ENCODE peak calls at places on chromosome 13, in seven cellular contexts. U is stomach, O is progenitor cell of endocrine pancreas, G is choroid plexus epithelial cell, N is cardiac muscle cell, Q is tibial artery, L is body of pancreas. F is an unnamed sample.

GRCh38 chr13:37598572-37598971 is at the start of gene POSTN:
- DNase-seq in U (no peak), O (no peak), G (peak), N (peak), Q (no peak), L (no peak), F (no peak)

GRCh38 chr13:111267784-111268183 is 52.7 kb upstream of the TEX29 start:
- DNase-seq in U (no peak), O (no peak), G (peak), N (no peak), Q (no peak), L (no peak), F (no peak)

GRCh38 chr13:32428581-32429072 is 697 bp upstream of the N4BP2L1 start:
- DNase-seq in U (no peak), O (no peak), G (no peak), N (no peak), Q (no peak), L (no peak), F (no peak)

GRCh38 chr13:33403807-33404362 is 118.3 kb upstream of the STARD13 start:
- DNase-seq in U (no peak), O (no peak), G (no peak), N (no peak), Q (no peak), L (no peak), F (no peak)

GRCh38 chr13:24763596-24764275 is at the start of gene RNF17:
- DNase-seq in U (no peak), O (no peak), G (no peak), N (no peak), Q (no peak), L (no peak), F (no peak)

GRCh38 chr13:37870895-37871550 is 1.5 kb upstream of the TRPC4 start:
- DNase-seq in U (no peak), O (no peak), G (peak), N (no peak), Q (no peak), L (no peak), F (no peak)

GRCh38 chr13:19967619-19968018 is 9.1 kb downstream of the ZMYM2 start:
- DNase-seq in U (no peak), O (no peak), G (peak), N (no peak), Q (no peak), L (no peak), F (no peak)

GRCh38 chr13:102333320-102334181 is 68.3 kb downstream of the FGF14 start:
- DNase-seq in U (no peak), O (no peak), G (no peak), N (no peak), Q (no peak), L (no peak), F (no peak)

GRCh38 chr13:19890030-19890429 is 26.6 kb upstream of the ZMYM5 start:
- DNase-seq in U (no peak), O (no peak), G (no peak), N (peak), Q (no peak), L (no peak), F (no peak)

GRCh38 chr13:23778879-23779278 is 110.3 kb downstream of the MIPEP start:
- DNase-seq in U (no peak), O (no peak), G (peak), N (no peak), Q (no peak), L (no peak), F (no peak)

GRCh38 chr13:96817336-96817941 is 176.8 kb downstream of the OXGR1 start:
- DNase-seq in U (no peak), O (no peak), G (peak), N (peak), Q (no peak), L (no peak), F (peak)

GRCh38 chr13:34816118-34816517 is 126.0 kb upstream of the NBEA start:
- DNase-seq in U (no peak), O (no peak), G (no peak), N (no peak), Q (no peak), L (no peak), F (no peak)

GRCh38 chr13:35930665-35931631 is 200.2 kb downstream of the DCLK1 start:
- DNase-seq in U (no peak), O (no peak), G (no peak), N (no peak), Q (no peak), L (no peak), F (no peak)

GRCh38 chr13:113886561-113887112 is 22.8 kb upstream of the GAS6 start:
- DNase-seq in U (no peak), O (no peak), G (no peak), N (no peak), Q (no peak), L (no peak), F (no peak)

GRCh38 chr13:25170554-25171107 is 1.5 kb downstream of the AMER2 start:
- DNase-seq in U (no peak), O (peak), G (peak), N (peak), Q (no peak), L (no peak), F (peak)

GRCh38 chr13:50189450-50189849 is 174.2 kb downstream of the KCNRG start:
- DNase-seq in U (no peak), O (no peak), G (no peak), N (no peak), Q (no peak), L (no peak), F (no peak)

GRCh38 chr13:71524245-71525002 is 342.6 kb downstream of the DACH1 start:
- DNase-seq in U (no peak), O (no peak), G (no peak), N (no peak), Q (no peak), L (no peak), F (no peak)

GRCh38 chr13:73715114-73715909 is 418.9 kb downstream of the KLF12 start:
- DNase-seq in U (no peak), O (no peak), G (no peak), N (no peak), Q (no peak), L (no peak), F (no peak)

GRCh38 chr13:90070362-90070761 is 1277.1 kb upstream of the MIR17HG start:
- DNase-seq in U (no peak), O (no peak), G (peak), N (no peak), Q (no peak), L (no peak), F (no peak)

GRCh38 chr13:74316531-74316930 is 182.3 kb upstream of the KLF12 start:
- DNase-seq in U (no peak), O (no peak), G (no peak), N (no peak), Q (no peak), L (no peak), F (no peak)

GRCh38 chr13:113672002-113672651 is 5.1 kb downstream of the GRK1 start:
- DNase-seq in U (no peak), O (no peak), G (peak), N (no peak), Q (peak), L (peak), F (no peak)

GRCh38 chr13:98893361-98893760 is 84.5 kb downstream of the DOCK9 start:
- DNase-seq in U (no peak), O (no peak), G (no peak), N (no peak), Q (no peak), L (no peak), F (no peak)

GRCh38 chr13:98896083-98896867 is 81.6 kb downstream of the DOCK9 start:
- DNase-seq in U (no peak), O (no peak), G (no peak), N (no peak), Q (no peak), L (no peak), F (no peak)

GRCh38 chr13:98900442-98900841 is 77.4 kb downstream of the DOCK9 start:
- DNase-seq in U (no peak), O (no peak), G (no peak), N (no peak), Q (no peak), L (no peak), F (no peak)

GRCh38 chr13:98896868-98897144 is 81.1 kb downstream of the DOCK9 start:
- DNase-seq in U (no peak), O (no peak), G (peak), N (no peak), Q (no peak), L (no peak), F (no peak)

GRCh38 chr13:98897706-98898105 is 80.2 kb downstream of the DOCK9 start:
- DNase-seq in U (no peak), O (no peak), G (no peak), N (no peak), Q (no peak), L (no peak), F (no peak)
- TF ChIP-seq CTCF in U (no peak), O (no peak), G (no peak), N (no peak), Q (no peak), L (no peak), F (no peak)

DNA sequence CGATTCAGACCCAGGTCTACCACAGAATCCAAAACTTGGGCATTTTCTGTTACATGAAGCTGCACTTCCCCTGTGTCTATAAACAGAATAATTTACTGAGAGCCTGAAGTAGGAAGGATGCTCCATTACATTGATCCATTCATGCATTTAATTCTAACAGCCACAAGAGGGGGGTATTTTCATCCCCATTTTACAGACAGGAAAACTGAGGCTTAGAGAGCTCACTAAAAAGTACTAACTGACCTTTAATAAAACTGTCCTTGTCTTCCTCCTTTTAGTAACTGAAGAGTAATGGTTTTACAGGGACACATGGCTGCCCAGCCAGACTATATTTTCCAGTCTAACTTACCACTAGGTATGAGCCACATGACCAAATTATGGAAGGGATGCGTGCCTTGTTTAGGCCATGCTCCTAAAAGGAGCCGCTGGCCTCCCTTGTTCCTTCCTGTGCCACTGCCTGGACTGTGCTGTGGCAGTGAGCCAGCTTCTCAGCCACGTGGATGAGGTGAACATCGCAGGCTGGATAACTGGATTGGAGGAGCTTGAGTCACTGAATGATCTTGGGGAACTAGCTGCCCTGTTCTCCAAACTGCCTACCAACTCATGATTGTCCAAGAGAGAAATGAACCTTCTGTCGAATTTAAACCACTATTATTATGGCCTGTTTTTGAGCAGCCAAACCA is 108.3 kb downstream of the DOCK9 start:
- DNase-seq in U (peak), O (no peak), G (peak), N (no peak), Q (no peak), L (peak), F (no peak)
- TF ChIP-seq CTCF in U (no peak), O (peak), G (peak), N (no peak), Q (no peak), L (no peak), F (peak)

GRCh38 chr13:27861165-27861564 is 58.6 kb upstream of the PDX1 start:
- DNase-seq in U (no peak), O (no peak), G (no peak), N (no peak), Q (no peak), L (no peak), F (no peak)
- TF ChIP-seq CTCF in U (no peak), O (no peak), G (no peak), N (no peak), Q (no peak), L (no peak), F (no peak)

GRCh38 chr13:43307921-43308433 is 284.6 kb downstream of the DNAJC15 start:
- DNase-seq in U (peak), O (no peak), G (peak), N (peak), Q (peak), L (peak), F (no peak)
- TF ChIP-seq CTCF in U (no peak), O (no peak), G (peak), N (no peak), Q (no peak), L (no peak), F (no peak)

GRCh38 chr13:48539550-48539949 is 6.7 kb upstream of the RCBTB2 start:
- DNase-seq in U (no peak), O (no peak), G (no peak), N (no peak), Q (no peak), L (no peak), F (no peak)

GRCh38 chr13:48547663-48548092 is 14.8 kb upstream of the RCBTB2 start:
- DNase-seq in U (no peak), O (no peak), G (no peak), N (no peak), Q (no peak), L (no peak), F (no peak)

GRCh38 chr13:48545608-48546007 is 12.7 kb upstream of the RCBTB2 start:
- DNase-seq in U (no peak), O (no peak), G (no peak), N (no peak), Q (no peak), L (no peak), F (no peak)

GRCh38 chr13:48542138-48542537 is 9.3 kb upstream of the RCBTB2 start:
- DNase-seq in U (no peak), O (no peak), G (no peak), N (no peak), Q (no peak), L (no peak), F (no peak)

GRCh38 chr13:48542581-48543341 is 9.9 kb upstream of the RCBTB2 start:
- DNase-seq in U (peak), O (no peak), G (peak), N (peak), Q (peak), L (peak), F (peak)
- TF ChIP-seq CTCF in U (no peak), O (peak), G (peak), N (peak), Q (peak), L (no peak), F (no peak)

GRCh38 chr13:39815345-39816111 is 160.1 kb downstream of the COG6 start:
- DNase-seq in U (no peak), O (no peak), G (peak), N (peak), Q (no peak), L (no peak), F (no peak)
- TF ChIP-seq CTCF in U (no peak), O (no peak), G (peak), N (peak), Q (no peak), L (no peak), F (no peak)

DNA sequence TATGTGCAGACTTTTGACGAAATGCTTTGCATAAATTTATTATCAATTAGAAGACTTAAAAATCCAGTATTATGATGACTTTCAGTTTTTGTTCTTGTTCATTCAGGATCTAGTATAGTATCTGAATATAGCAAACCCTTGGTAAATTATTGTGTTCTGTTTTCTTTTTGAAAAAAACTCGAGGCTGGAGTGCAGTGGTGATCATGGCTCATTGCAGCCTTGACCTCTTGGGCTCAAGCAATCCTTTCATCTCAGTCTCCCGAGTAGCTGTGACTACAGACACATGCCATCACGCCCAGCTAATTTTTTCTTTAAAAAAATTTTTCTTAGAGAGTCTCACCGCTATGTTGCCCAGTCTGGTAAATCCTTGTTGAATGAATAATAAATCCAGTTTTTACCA is 4.6 kb downstream of the FARP1 start:
- DNase-seq in U (no peak), O (no peak), G (peak), N (no peak), Q (no peak), L (no peak), F (no peak)
- TF ChIP-seq CTCF in U (no peak), O (peak), G (peak), N (no peak), Q (no peak), L (no peak), F (no peak)

GRCh38 chr13:94660695-94661324 is 51.5 kb downstream of the SOX21 start:
- DNase-seq in U (no peak), O (no peak), G (peak), N (no peak), Q (no peak), L (peak), F (peak)
- TF ChIP-seq CTCF in U (no peak), O (peak), G (peak), N (peak), Q (no peak), L (no peak), F (no peak)